ENCODE peak calls at places on chromosomes 13 and 19, in eight cellular contexts. One of them, this sample, is unnamed.

GRCh38 chr19:16514383-16515019 is 18.3 kb downstream of the C19orf44 start:
- DNase-seq in progenitor cell of endocrine pancreas: no peak
- DNase-seq in endodermal cell: peak
- DNase-seq in fibroblast of the aortic adventitia: no peak
- DNase-seq in heart right ventricle: no peak
- DNase-seq in glutamatergic neuron: no peak
- DNase-seq in nephron progenitor cell: no peak
- DNase-seq in MM.1S: no peak
- DNase-seq in this sample: no peak

GRCh38 chr19:16327911-16328823 is 3.5 kb downstream of the KLF2 start:
- DNase-seq in progenitor cell of endocrine pancreas: no peak
- DNase-seq in endodermal cell: no peak
- DNase-seq in fibroblast of the aortic adventitia: peak
- DNase-seq in heart right ventricle: peak
- DNase-seq in glutamatergic neuron: no peak
- DNase-seq in nephron progenitor cell: no peak
- DNase-seq in MM.1S: no peak
- DNase-seq in this sample: peak

GRCh38 chr13:47426126-47426849 is 529.4 kb upstream of the HTR2A start:
- DNase-seq in progenitor cell of endocrine pancreas: no peak
- DNase-seq in endodermal cell: no peak
- DNase-seq in fibroblast of the aortic adventitia: peak
- DNase-seq in heart right ventricle: peak
- DNase-seq in glutamatergic neuron: no peak
- DNase-seq in nephron progenitor cell: no peak
- DNase-seq in MM.1S: no peak
- DNase-seq in this sample: peak

GRCh38 chr13:22130254-22130653 is 459.4 kb downstream of the FGF9 start:
- DNase-seq in progenitor cell of endocrine pancreas: no peak
- DNase-seq in endodermal cell: no peak
- DNase-seq in fibroblast of the aortic adventitia: no peak
- DNase-seq in heart right ventricle: no peak
- DNase-seq in glutamatergic neuron: no peak
- DNase-seq in nephron progenitor cell: no peak
- DNase-seq in MM.1S: no peak
- DNase-seq in this sample: no peak

GRCh38 chr13:90445179-90445578 is 902.3 kb upstream of the MIR17HG start:
- DNase-seq in progenitor cell of endocrine pancreas: no peak
- DNase-seq in endodermal cell: peak
- DNase-seq in fibroblast of the aortic adventitia: peak
- DNase-seq in heart right ventricle: no peak
- DNase-seq in glutamatergic neuron: no peak
- DNase-seq in nephron progenitor cell: no peak
- DNase-seq in MM.1S: no peak
- DNase-seq in this sample: peak

GRCh38 chr13:76667551-76667950 is 218.7 kb downstream of the KCTD12 start:
- DNase-seq in progenitor cell of endocrine pancreas: no peak
- DNase-seq in endodermal cell: no peak
- DNase-seq in fibroblast of the aortic adventitia: peak
- DNase-seq in heart right ventricle: peak
- DNase-seq in glutamatergic neuron: no peak
- DNase-seq in nephron progenitor cell: no peak
- DNase-seq in MM.1S: peak
- DNase-seq in this sample: peak

GRCh38 chr13:26707122-26708006 is 53.2 kb downstream of the GPR12 start:
- DNase-seq in progenitor cell of endocrine pancreas: no peak
- DNase-seq in endodermal cell: peak
- DNase-seq in fibroblast of the aortic adventitia: peak
- DNase-seq in heart right ventricle: peak
- DNase-seq in glutamatergic neuron: peak
- DNase-seq in nephron progenitor cell: peak
- DNase-seq in MM.1S: peak
- DNase-seq in this sample: peak

GRCh38 chr19:46892252-46893179 is 31.7 kb downstream of the ARHGAP35 start:
- DNase-seq in progenitor cell of endocrine pancreas: no peak
- DNase-seq in endodermal cell: no peak
- DNase-seq in fibroblast of the aortic adventitia: no peak
- DNase-seq in heart right ventricle: no peak
- DNase-seq in glutamatergic neuron: no peak
- DNase-seq in nephron progenitor cell: no peak
- DNase-seq in MM.1S: no peak
- DNase-seq in this sample: no peak

GRCh38 chr13:41492432-41493267 is 35.3 kb downstream of the RGCC start:
- DNase-seq in progenitor cell of endocrine pancreas: no peak
- DNase-seq in endodermal cell: no peak
- DNase-seq in fibroblast of the aortic adventitia: no peak
- DNase-seq in heart right ventricle: no peak
- DNase-seq in glutamatergic neuron: no peak
- DNase-seq in nephron progenitor cell: no peak
- DNase-seq in MM.1S: peak
- DNase-seq in this sample: no peak

GRCh38 chr19:13077233-13077632 is 25.4 kb downstream of the LYL1 start:
- DNase-seq in progenitor cell of endocrine pancreas: no peak
- DNase-seq in endodermal cell: no peak
- DNase-seq in fibroblast of the aortic adventitia: no peak
- DNase-seq in heart right ventricle: no peak
- DNase-seq in glutamatergic neuron: peak
- DNase-seq in nephron progenitor cell: no peak
- DNase-seq in MM.1S: peak
- DNase-seq in this sample: no peak

GRCh38 chr19:7911509-7912143 is 3.0 kb upstream of the TGFBR3L start:
- DNase-seq in progenitor cell of endocrine pancreas: no peak
- DNase-seq in endodermal cell: no peak
- DNase-seq in fibroblast of the aortic adventitia: no peak
- DNase-seq in heart right ventricle: no peak
- DNase-seq in glutamatergic neuron: peak
- DNase-seq in nephron progenitor cell: no peak
- DNase-seq in MM.1S: no peak
- DNase-seq in this sample: no peak

GRCh38 chr19:34598217-34599155 is 78.5 kb downstream of the SCGB2B2 start:
- DNase-seq in progenitor cell of endocrine pancreas: no peak
- DNase-seq in endodermal cell: no peak
- DNase-seq in fibroblast of the aortic adventitia: no peak
- DNase-seq in heart right ventricle: no peak
- DNase-seq in glutamatergic neuron: no peak
- DNase-seq in nephron progenitor cell: no peak
- DNase-seq in MM.1S: no peak
- DNase-seq in this sample: no peak

GRCh38 chr19:34596989-34597388 is 80.0 kb downstream of the SCGB2B2 start:
- DNase-seq in progenitor cell of endocrine pancreas: no peak
- DNase-seq in endodermal cell: no peak
- DNase-seq in fibroblast of the aortic adventitia: no peak
- DNase-seq in heart right ventricle: no peak
- DNase-seq in glutamatergic neuron: no peak
- DNase-seq in nephron progenitor cell: no peak
- DNase-seq in MM.1S: no peak
- DNase-seq in this sample: no peak

GRCh38 chr19:34595683-34596082 is 81.3 kb downstream of the SCGB2B2 start:
- DNase-seq in progenitor cell of endocrine pancreas: no peak
- DNase-seq in endodermal cell: no peak
- DNase-seq in fibroblast of the aortic adventitia: no peak
- DNase-seq in heart right ventricle: no peak
- DNase-seq in glutamatergic neuron: no peak
- DNase-seq in nephron progenitor cell: no peak
- DNase-seq in MM.1S: no peak
- DNase-seq in this sample: no peak

GRCh38 chr19:34596115-34596514 is 80.8 kb downstream of the SCGB2B2 start:
- DNase-seq in progenitor cell of endocrine pancreas: no peak
- DNase-seq in endodermal cell: no peak
- DNase-seq in fibroblast of the aortic adventitia: no peak
- DNase-seq in heart right ventricle: no peak
- DNase-seq in glutamatergic neuron: no peak
- DNase-seq in nephron progenitor cell: no peak
- DNase-seq in MM.1S: no peak
- DNase-seq in this sample: no peak

GRCh38 chr19:34597596-34597995 is 79.4 kb downstream of the SCGB2B2 start:
- DNase-seq in progenitor cell of endocrine pancreas: no peak
- DNase-seq in endodermal cell: no peak
- DNase-seq in fibroblast of the aortic adventitia: no peak
- DNase-seq in heart right ventricle: no peak
- DNase-seq in glutamatergic neuron: no peak
- DNase-seq in nephron progenitor cell: no peak
- DNase-seq in MM.1S: no peak
- DNase-seq in this sample: no peak
- TF ChIP-seq CTCF in progenitor cell of endocrine pancreas: no peak
- TF ChIP-seq CTCF in endodermal cell: no peak
- TF ChIP-seq CTCF in fibroblast of the aortic adventitia: no peak
- TF ChIP-seq CTCF in heart right ventricle: no peak
- TF ChIP-seq CTCF in glutamatergic neuron: no peak
- TF ChIP-seq CTCF in nephron progenitor cell: no peak
- TF ChIP-seq CTCF in MM.1S: no peak
- TF ChIP-seq CTCF in this sample: no peak

DNA sequence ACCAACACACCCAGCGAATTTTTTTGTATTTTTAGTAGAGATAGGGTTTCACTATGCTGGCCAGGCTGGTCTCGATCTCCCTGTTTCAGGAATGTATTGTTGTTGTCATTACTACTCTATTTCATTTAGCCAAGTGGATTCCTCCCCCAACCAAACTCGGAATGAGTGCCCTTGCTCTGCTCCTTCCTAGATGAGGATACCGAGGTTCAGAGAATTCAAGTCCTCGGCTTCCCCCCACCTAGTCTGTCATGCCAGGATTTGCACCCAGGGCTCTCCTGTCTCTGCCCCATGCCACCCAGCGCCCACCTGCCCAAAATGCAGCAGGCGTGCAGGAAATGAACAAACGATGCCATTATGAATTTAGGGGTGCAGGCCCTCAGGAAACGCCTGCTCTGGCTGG is 3.5 kb upstream of the SPACA4 start:
- DNase-seq in progenitor cell of endocrine pancreas: no peak
- DNase-seq in endodermal cell: no peak
- DNase-seq in fibroblast of the aortic adventitia: no peak
- DNase-seq in heart right ventricle: no peak
- DNase-seq in glutamatergic neuron: no peak
- DNase-seq in nephron progenitor cell: no peak
- DNase-seq in MM.1S: no peak
- DNase-seq in this sample: no peak
- TF ChIP-seq CTCF in progenitor cell of endocrine pancreas: no peak
- TF ChIP-seq CTCF in endodermal cell: no peak
- TF ChIP-seq CTCF in fibroblast of the aortic adventitia: no peak
- TF ChIP-seq CTCF in heart right ventricle: no peak
- TF ChIP-seq CTCF in glutamatergic neuron: no peak
- TF ChIP-seq CTCF in nephron progenitor cell: no peak
- TF ChIP-seq CTCF in MM.1S: no peak
- TF ChIP-seq CTCF in this sample: no peak

GRCh38 chr19:29259153-29259552 is 46.2 kb upstream of the UQCRFS1 start:
- DNase-seq in progenitor cell of endocrine pancreas: no peak
- DNase-seq in endodermal cell: peak
- DNase-seq in fibroblast of the aortic adventitia: peak
- DNase-seq in heart right ventricle: no peak
- DNase-seq in glutamatergic neuron: no peak
- DNase-seq in nephron progenitor cell: no peak
- DNase-seq in MM.1S: peak
- DNase-seq in this sample: no peak

GRCh38 chr19:29263305-29264080 is 50.5 kb upstream of the UQCRFS1 start:
- DNase-seq in progenitor cell of endocrine pancreas: peak
- DNase-seq in endodermal cell: peak
- DNase-seq in fibroblast of the aortic adventitia: peak
- DNase-seq in heart right ventricle: peak
- DNase-seq in glutamatergic neuron: peak
- DNase-seq in nephron progenitor cell: peak
- DNase-seq in MM.1S: peak
- DNase-seq in this sample: peak

GRCh38 chr19:29259867-29260281 is 46.9 kb upstream of the UQCRFS1 start:
- DNase-seq in progenitor cell of endocrine pancreas: no peak
- DNase-seq in endodermal cell: no peak
- DNase-seq in fibroblast of the aortic adventitia: no peak
- DNase-seq in heart right ventricle: no peak
- DNase-seq in glutamatergic neuron: peak
- DNase-seq in nephron progenitor cell: peak
- DNase-seq in MM.1S: no peak
- DNase-seq in this sample: no peak

GRCh38 chr19:29262085-29262484 is 49.1 kb upstream of the UQCRFS1 start:
- DNase-seq in progenitor cell of endocrine pancreas: no peak
- DNase-seq in endodermal cell: no peak
- DNase-seq in fibroblast of the aortic adventitia: no peak
- DNase-seq in heart right ventricle: no peak
- DNase-seq in glutamatergic neuron: no peak
- DNase-seq in nephron progenitor cell: no peak
- DNase-seq in MM.1S: no peak
- DNase-seq in this sample: no peak

GRCh38 chr19:29260477-29261317 is 47.7 kb upstream of the UQCRFS1 start:
- DNase-seq in progenitor cell of endocrine pancreas: peak
- DNase-seq in endodermal cell: peak
- DNase-seq in fibroblast of the aortic adventitia: peak
- DNase-seq in heart right ventricle: no peak
- DNase-seq in glutamatergic neuron: peak
- DNase-seq in nephron progenitor cell: peak
- DNase-seq in MM.1S: peak
- DNase-seq in this sample: peak
- TF ChIP-seq CTCF in progenitor cell of endocrine pancreas: peak
- TF ChIP-seq CTCF in endodermal cell: peak
- TF ChIP-seq CTCF in fibroblast of the aortic adventitia: peak
- TF ChIP-seq CTCF in heart right ventricle: peak
- TF ChIP-seq CTCF in glutamatergic neuron: peak
- TF ChIP-seq CTCF in nephron progenitor cell: peak
- TF ChIP-seq CTCF in MM.1S: peak
- TF ChIP-seq CTCF in this sample: peak

DNA sequence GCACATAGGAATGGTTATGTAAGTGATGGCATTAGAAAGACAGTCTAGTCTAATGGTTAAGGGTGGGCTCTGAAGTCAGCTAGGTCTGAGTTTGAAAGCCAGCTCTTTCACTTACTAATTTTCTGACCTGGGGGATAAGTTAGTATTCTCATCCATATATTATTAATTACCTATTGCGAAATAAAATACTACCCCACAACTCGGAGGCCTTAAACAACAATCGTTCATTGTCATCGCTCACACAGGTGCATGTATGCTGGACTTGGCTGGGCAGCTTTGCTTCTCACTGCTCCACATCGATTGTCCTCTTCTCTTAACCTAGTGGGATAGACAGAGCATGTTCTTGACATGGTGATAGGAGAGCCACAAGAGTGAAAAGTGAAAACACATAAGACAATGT is 54.7 kb downstream of the TNFSF11 start:
- DNase-seq in progenitor cell of endocrine pancreas: no peak
- DNase-seq in endodermal cell: no peak
- DNase-seq in fibroblast of the aortic adventitia: no peak
- DNase-seq in heart right ventricle: no peak
- DNase-seq in glutamatergic neuron: no peak
- DNase-seq in nephron progenitor cell: no peak
- DNase-seq in MM.1S: no peak
- DNase-seq in this sample: no peak
- TF ChIP-seq CTCF in progenitor cell of endocrine pancreas: no peak
- TF ChIP-seq CTCF in endodermal cell: no peak
- TF ChIP-seq CTCF in fibroblast of the aortic adventitia: no peak
- TF ChIP-seq CTCF in heart right ventricle: no peak
- TF ChIP-seq CTCF in glutamatergic neuron: no peak
- TF ChIP-seq CTCF in nephron progenitor cell: no peak
- TF ChIP-seq CTCF in MM.1S: no peak
- TF ChIP-seq CTCF in this sample: no peak

This sample was measured in AG10803.